ENCODE peak calls at places on chromosomes 16 and 17, in eight cellular contexts. V is HCT116, Q is HepG2, I is GM12878, N is SK-N-SH, W is endothelial cell of umbilical vein, B is K562, O is H1. M is an unnamed sample.

GRCh38 chr17:19380551-19381284 is 2.4 kb downstream of the MAPK7 start:
- DNase-seq in O (no peak), B (no peak), Q (no peak), I (no peak), N (no peak), W (no peak), V (no peak), M (no peak)

GRCh38 chr17:29116652-29117439 is 63.4 kb downstream of the MYO18A start:
- DNase-seq in O (peak; percentile 57), N (peak; percentile 85), B (peak; percentile 82), V (no peak), I (peak; percentile 5), W (peak; percentile 61), Q (peak; percentile 18), M (peak; percentile 14)

GRCh38 chr17:13030459-13031305 is 12.9 kb upstream of the ELAC2 start:
- DNase-seq in I (no peak), V (no peak), O (no peak), N (peak; percentile 48), W (peak; percentile 51), B (peak; percentile 50), Q (peak; percentile 30), M (no peak)

GRCh38 chr16:29719063-29719462 is 26.7 kb downstream of the C16orf54 start:
- DNase-seq in O (no peak), V (no peak), N (no peak), Q (no peak), I (no peak), B (no peak), W (no peak), M (no peak)

GRCh38 chr16:86848821-86849220 is 270.5 kb downstream of the FOXL1 start:
- DNase-seq in V (no peak), B (no peak), N (no peak), W (no peak), I (no peak), O (no peak), Q (no peak), M (no peak)

GRCh38 chr17:72234951-72235350 is 114.1 kb downstream of the SOX9 start:
- DNase-seq in N (no peak), B (no peak), W (no peak), O (no peak), V (no peak), Q (no peak), I (no peak), M (no peak)

GRCh38 chr16:89355036-89355435 is 135.3 kb downstream of the ANKRD11 start:
- DNase-seq in I (no peak), Q (no peak), O (no peak), V (no peak), B (no peak), W (no peak), N (no peak), M (no peak)

GRCh38 chr16:73049051-73049910 is 1.4 kb upstream of the ZFHX3 start:
- DNase-seq in V (no peak), I (no peak), N (no peak), W (no peak), Q (no peak), O (no peak), B (no peak), M (no peak)

GRCh38 chr16:89546781-89547180 is 13.7 kb upstream of the RPL13 start:
- DNase-seq in W (no peak), I (no peak), Q (no peak), V (no peak), O (no peak), B (no peak), N (no peak), M (no peak)

GRCh38 chr17:83162035-83162745 is 82.8 kb downstream of the METRNL start:
- DNase-seq in B (no peak), I (no peak), O (no peak), N (no peak), V (no peak), W (no peak), Q (no peak), M (no peak)

GRCh38 chr16:69921125-69921524 is 30.0 kb upstream of the CLEC18A start:
- DNase-seq in Q (no peak), V (no peak), O (no peak), B (no peak), N (no peak), W (no peak), I (no peak), M (no peak)

GRCh38 chr16:1976216-1976520 is 4.3 kb downstream of the TBL3 start:
- DNase-seq in B (no peak), Q (no peak), I (no peak), O (no peak), V (no peak), N (no peak), W (no peak), M (no peak)

GRCh38 chr17:7242717-7243576 is 698 bp upstream of the GABARAP start:
- DNase-seq in Q (peak; percentile 92), N (peak; percentile 94), V (peak; percentile 95), B (peak; percentile 95), W (peak; percentile 96), I (peak; percentile 81), O (no peak), M (peak; percentile 82)

GRCh38 chr17:78322858-78323455 is 36.9 kb downstream of the SOCS3 start:
- DNase-seq in Q (no peak), W (no peak), I (no peak), N (peak; percentile 85), O (no peak), V (no peak), B (no peak), M (no peak)

GRCh38 chr17:76492989-76493501 is 8.2 kb downstream of the RHBDF2 start:
- DNase-seq in Q (no peak), W (peak; percentile 59), I (peak; percentile 80), N (no peak), O (no peak), B (no peak), V (no peak), M (no peak)

GRCh38 chr17:68182940-68183551 is 64.8 kb upstream of the AMZ2 start:
- DNase-seq in O (no peak), V (peak; percentile 78), N (no peak), Q (peak; percentile 38), I (no peak), B (peak; percentile 38), W (no peak), M (no peak)

GRCh38 chr17:54021418-54021817 is 198.7 kb downstream of the KIF2B start:
- DNase-seq in Q (no peak), W (no peak), B (no peak), I (no peak), O (no peak), N (no peak), V (no peak), M (no peak)
- H3K9me3 ChIP-seq in Q (peaks cover 89% of the 10 kb centered on the region), W (no peaks in the 10 kb centered on the region), B (no peaks in the 10 kb centered on the region), I (no peaks in the 10 kb centered on the region), O (no peaks in the 10 kb centered on the region), N (peaks cover 23% of the 10 kb centered on the region), V (peaks cover 37% of the 10 kb centered on the region), M (no peaks in the 10 kb centered on the region)

DNA sequence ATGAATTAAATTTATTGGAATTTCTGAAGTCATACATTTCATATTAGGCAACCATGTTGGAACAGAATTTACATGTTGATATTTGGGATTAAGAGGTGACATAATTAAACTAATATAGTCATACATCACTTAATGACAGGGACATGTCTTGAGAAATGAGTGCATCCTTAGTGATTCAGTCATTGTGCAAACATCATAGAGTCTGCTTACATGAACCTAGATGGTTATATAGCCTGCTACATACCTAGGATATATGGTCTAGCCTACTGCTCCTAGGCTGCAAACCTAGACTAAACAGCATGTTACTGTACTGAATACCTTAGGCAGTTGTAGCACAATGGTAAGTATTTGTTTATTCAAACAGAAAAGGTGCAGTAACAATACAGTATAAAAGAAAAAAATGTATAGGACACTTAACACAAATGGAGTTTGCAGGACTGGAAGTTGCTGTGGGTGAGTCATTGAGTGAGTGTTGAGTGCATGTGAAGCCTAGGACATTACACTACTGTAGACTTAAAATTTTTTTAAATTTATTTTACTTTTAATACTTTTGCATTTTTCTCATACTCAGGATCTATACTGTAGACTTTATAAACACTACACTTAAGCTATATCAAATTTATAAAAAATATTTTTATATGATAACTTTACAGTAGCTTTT is 85.6 kb downstream of the OMG start:
- DNase-seq in W (no peak), N (no peak), I (no peak), V (no peak), B (no peak), O (no peak), Q (no peak), M (no peak)
- TF ChIP-seq POLR2AphosphoS5 in W (no peak), N (no peak), I (no peak), V (no peak), B (no peak), O (no peak), Q (no peak), M (no peak)

DNA sequence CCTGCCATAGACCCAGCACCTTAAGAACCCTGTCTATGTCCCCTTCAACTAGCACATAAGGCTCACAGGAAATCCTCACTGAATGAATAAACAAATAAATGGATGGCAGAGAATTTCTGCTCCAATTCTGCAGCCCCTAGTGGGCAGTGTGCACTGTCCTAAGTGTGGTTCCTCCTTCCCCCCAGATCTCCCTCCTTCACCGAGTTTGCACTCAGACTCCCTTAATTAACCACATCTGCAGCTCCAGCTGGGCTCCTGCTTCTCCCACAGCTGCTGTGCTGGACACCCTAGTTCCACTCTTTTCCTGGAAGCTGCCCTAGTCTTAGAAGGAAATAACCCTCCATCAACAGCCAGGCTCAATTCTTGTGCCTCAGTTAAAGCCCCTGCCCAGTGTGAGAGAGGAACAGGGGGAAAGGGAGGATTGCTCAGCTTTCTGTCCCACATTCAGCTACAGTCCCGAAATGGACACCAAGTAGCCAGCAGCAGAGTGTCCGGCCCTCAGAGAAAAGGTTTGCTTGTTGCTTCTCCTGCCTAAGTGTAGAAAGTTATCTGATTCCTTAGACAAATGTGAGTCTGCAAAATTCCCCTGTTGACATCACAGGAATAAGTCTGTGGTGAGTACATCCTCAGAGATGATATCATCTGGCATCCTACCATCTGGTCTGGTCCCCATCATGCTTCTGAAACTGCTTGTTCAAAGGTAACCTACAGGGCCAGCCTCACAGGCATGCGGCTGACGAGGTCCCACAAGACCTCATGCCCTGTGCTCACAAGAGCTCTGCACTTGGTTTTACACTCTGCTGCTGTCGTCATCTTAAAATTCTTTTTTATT is 12.3 kb downstream of the LRRC3C start:
- DNase-seq in B (peak; percentile 60), O (no peak), Q (no peak), N (peak; percentile 84), W (peak; percentile 31), V (no peak), I (peak; percentile 71), M (no peak)
- H3K9ac ChIP-seq in B (peak overlapping the region; percentile 61), O (no peak overlapping the region), Q (no peak overlapping the region), N (peak overlapping the region; percentile 69), W (no peak overlapping the region), V (no peak overlapping the region), I (peak overlapping the region; percentile 30), M (no peak overlapping the region)

DNA sequence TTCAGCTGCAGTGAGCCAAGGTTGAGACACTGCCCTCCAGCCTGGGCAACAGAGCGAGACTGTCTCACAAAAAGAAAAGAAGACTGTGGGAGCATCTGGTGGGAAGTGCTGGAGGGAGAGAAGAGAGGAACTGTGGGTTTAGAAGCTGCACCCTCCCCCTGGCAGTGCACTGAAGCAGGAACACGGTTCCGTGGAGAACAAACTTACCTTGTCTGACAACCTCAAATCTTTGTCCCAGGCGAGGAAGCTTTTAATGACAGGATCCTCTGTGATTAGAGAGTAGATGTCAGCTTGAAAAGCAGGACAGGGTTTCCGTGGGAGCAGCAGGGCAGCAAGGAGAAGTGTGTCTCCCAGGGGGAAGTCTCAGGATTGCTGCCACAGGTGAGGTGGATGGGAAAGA is 22.7 kb downstream of the PRR11 start:
- DNase-seq in I (no peak), W (no peak), N (no peak), O (no peak), Q (no peak), B (no peak), V (no peak), M (no peak)
- H3K9me3 ChIP-seq in I (no peaks in the 10 kb centered on the region), W (no peaks in the 10 kb centered on the region), N (no peaks in the 10 kb centered on the region), O (no peaks in the 10 kb centered on the region), Q (no peaks in the 10 kb centered on the region), B (no peaks in the 10 kb centered on the region), V (no peaks in the 10 kb centered on the region), M (no peaks in the 10 kb centered on the region)

M was measured in SK-N-MC.